ENCODE peak calls at places on chromosomes 1 and 21, in eight cellular contexts. H is ovary; J is A549; P is kidney; Q is SK-N-SH; B is aorta; I is fibroblast of lung; L is CD4-positive, CD25-positive, alpha-beta regulatory T cell. O is an unnamed sample.

GRCh38 chr1:15938628-15939161 is 37.2 kb downstream of the ZBTB17 start:
- DNase-seq in B (no peak), H (no peak), I (no peak), J (no peak), P (no peak), L (no peak), Q (no peak), O (no peak)

GRCh38 chr1:183238071-183238470 is 52.0 kb downstream of the LAMC2 start:
- DNase-seq in L (no peak), H (no peak), B (no peak), P (no peak), I (peak; percentile 36), J (no peak), Q (no peak), O (no peak)

GRCh38 chr1:56284933-56285332 is 294.4 kb downstream of the PLPP3 start:
- DNase-seq in J (peak; percentile 79), P (no peak), Q (no peak), L (no peak), H (no peak), I (peak; percentile 27), B (no peak), O (no peak)

GRCh38 chr1:162997499-162998285 is 71.5 kb upstream of the RGS4 start:
- DNase-seq in J (no peak), P (no peak), B (no peak), I (peak; percentile 47), Q (no peak), H (no peak), L (no peak), O (peak; percentile 11)

GRCh38 chr1:200981278-200981677 is 42.2 kb downstream of the KIF21B start:
- DNase-seq in B (no peak), P (no peak), H (no peak), Q (no peak), I (no peak), J (no peak), L (no peak), O (no peak)

GRCh38 chr1:207006914-207007313 is 25.6 kb downstream of the C1orf116 start:
- DNase-seq in I (no peak), L (no peak), P (no peak), B (no peak), H (no peak), J (no peak), Q (no peak), O (no peak)

GRCh38 chr1:234733427-234733826 is 123.4 kb upstream of the IRF2BP2 start:
- DNase-seq in B (no peak), I (no peak), L (no peak), H (no peak), P (no peak), Q (no peak), J (no peak), O (no peak)

GRCh38 chr1:29332204-29332603 is 95.9 kb downstream of the PTPRU start:
- DNase-seq in L (no peak), P (no peak), H (no peak), I (peak; percentile 44), J (peak; percentile 53), B (no peak), Q (no peak), O (no peak)

GRCh38 chr1:169529068-169529642 is 43.4 kb upstream of the SLC19A2 start:
- DNase-seq in L (no peak), J (no peak), H (no peak), B (no peak), P (no peak), I (no peak), Q (no peak), O (no peak)

GRCh38 chr1:180358649-180359048 is 128.6 kb downstream of the LHX4 start:
- DNase-seq in P (peak; percentile 65), Q (peak; percentile 59), L (no peak), B (no peak), I (peak; percentile 41), J (no peak), H (peak; percentile 42), O (no peak)

GRCh38 chr1:22639286-22639685 is 2.9 kb downstream of the C1QA start:
- DNase-seq in P (no peak), H (no peak), Q (no peak), J (peak; percentile 42), B (no peak), L (no peak), I (peak; percentile 34), O (no peak)

GRCh38 chr1:38000529-38001453 is 4.5 kb downstream of the FHL3 start:
- DNase-seq in P (peak; percentile 78), H (peak; percentile 67), J (no peak), B (peak; percentile 74), L (no peak), I (peak; percentile 89), Q (peak; percentile 51), O (peak; percentile 91)

GRCh38 chr1:86441581-86441980 is 17.6 kb downstream of the CLCA2 start:
- DNase-seq in P (no peak), Q (no peak), H (no peak), J (no peak), L (no peak), B (no peak), I (no peak), O (no peak)

GRCh38 chr1:101200513-101200912 is 36.3 kb upstream of the S1PR1 start:
- DNase-seq in I (peak; percentile 73), B (no peak), P (no peak), J (peak; percentile 6), L (no peak), Q (no peak), H (no peak), O (peak; percentile 79)

DNA sequence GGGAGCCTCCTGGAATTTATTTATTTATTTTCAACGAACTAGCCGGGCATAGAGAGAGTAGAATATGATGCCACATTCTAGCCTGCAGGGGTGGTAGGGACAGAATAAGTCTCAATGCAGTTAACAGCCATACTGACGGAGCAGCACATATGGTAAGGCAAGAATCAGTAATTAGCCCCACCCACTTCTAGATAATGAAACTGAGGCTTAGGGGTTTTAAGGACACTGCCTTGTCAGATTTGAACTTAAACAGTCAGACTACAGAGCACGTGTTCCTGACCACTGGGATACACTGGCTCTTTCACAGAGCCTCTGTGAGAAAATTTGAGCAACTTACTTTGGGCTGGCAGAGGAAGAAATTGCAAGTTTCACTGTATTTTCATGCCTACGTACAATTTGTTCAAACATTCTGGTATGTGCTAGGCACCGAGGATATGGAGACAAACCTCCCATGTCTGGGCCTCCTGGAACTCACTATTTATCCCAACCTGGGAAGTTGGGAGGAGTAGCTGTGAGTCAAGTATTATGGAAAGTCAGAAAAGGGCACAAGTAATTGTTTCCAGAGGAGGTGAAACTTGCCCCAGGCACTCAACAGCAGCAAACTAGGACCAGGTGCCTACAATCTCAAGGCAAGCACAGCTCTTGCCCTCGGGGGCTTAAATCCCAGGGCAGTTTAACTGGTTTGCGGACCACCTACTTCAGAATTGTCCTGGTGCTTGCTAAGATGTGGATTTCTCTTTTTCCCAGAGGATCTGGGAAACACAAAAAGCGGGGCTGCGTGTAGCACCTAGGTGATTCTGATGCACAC is 1.6 kb upstream of the CLIC4 start:
- DNase-seq in Q (no peak), P (no peak), H (no peak), L (no peak), B (peak; percentile 6), J (no peak), I (peak; percentile 75), O (peak; percentile 71)
- H3K4me3 ChIP-seq in Q (no peak overlapping the region), P (peak overlapping the region; percentile 4), H (no peak overlapping the region), L (no peak overlapping the region), B (no peak overlapping the region), J (no peak overlapping the region), I (no peak overlapping the region), O (no peak overlapping the region)

GRCh38 chr1:45908613-45909140 is 105.3 kb downstream of the MAST2 start:
- DNase-seq in Q (no peak), I (no peak), L (no peak), H (no peak), B (no peak), J (no peak), P (no peak), O (no peak)
- H3K27ac ChIP-seq in Q (no peak overlapping the region), I (no peak overlapping the region), L (no peak overlapping the region), H (no peak overlapping the region), B (no peak overlapping the region), J (no peak overlapping the region), P (no peak overlapping the region), O (no peak overlapping the region)

DNA sequence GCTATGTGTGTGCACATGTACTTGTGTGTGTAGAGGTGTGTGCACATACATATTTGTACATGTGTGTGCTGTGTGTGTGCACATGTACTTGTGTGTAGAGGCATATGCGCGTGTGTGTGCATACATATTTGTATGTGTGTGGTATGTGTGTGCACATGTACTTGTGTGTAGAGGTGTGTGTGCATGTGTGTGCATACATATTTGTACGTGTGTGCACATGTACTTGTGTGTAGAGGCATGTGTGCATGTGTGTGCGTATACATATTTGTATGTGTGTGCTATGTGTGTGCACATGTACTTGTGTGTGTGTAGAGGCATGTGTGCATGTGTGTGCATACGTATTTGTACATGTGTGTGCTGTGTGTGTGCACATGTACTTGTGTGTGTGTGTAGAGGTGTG is 291.9 kb downstream of the AJAP1 start:
- DNase-seq in H (no peak), Q (no peak), B (no peak), L (no peak), P (no peak), I (no peak), J (no peak), O (no peak)
- H3K4me3 ChIP-seq in H (no peak overlapping the region), Q (no peak overlapping the region), B (no peak overlapping the region), L (no peak overlapping the region), P (no peak overlapping the region), I (no peak overlapping the region), J (no peak overlapping the region), O (no peak overlapping the region)

GRCh38 chr21:41318218-41318617 is 1.6 kb downstream of the FAM3B start:
- DNase-seq in J (no peak), B (no peak), H (no peak), Q (no peak), P (no peak), L (no peak), I (no peak), O (no peak)

GRCh38 chr21:41315726-41316125 is 875 bp upstream of the FAM3B start:
- DNase-seq in L (no peak), P (no peak), H (no peak), Q (no peak), B (no peak), J (no peak), I (no peak), O (no peak)

GRCh38 chr21:41317458-41317857 is 857 bp downstream of the FAM3B start:
- DNase-seq in I (no peak), P (no peak), Q (no peak), L (no peak), B (no peak), J (no peak), H (no peak), O (no peak)

GRCh38 chr21:41316200-41316599 is 401 bp upstream of the FAM3B start:
- DNase-seq in P (no peak), I (no peak), B (no peak), J (no peak), Q (no peak), L (no peak), H (no peak), O (no peak)

DNA sequence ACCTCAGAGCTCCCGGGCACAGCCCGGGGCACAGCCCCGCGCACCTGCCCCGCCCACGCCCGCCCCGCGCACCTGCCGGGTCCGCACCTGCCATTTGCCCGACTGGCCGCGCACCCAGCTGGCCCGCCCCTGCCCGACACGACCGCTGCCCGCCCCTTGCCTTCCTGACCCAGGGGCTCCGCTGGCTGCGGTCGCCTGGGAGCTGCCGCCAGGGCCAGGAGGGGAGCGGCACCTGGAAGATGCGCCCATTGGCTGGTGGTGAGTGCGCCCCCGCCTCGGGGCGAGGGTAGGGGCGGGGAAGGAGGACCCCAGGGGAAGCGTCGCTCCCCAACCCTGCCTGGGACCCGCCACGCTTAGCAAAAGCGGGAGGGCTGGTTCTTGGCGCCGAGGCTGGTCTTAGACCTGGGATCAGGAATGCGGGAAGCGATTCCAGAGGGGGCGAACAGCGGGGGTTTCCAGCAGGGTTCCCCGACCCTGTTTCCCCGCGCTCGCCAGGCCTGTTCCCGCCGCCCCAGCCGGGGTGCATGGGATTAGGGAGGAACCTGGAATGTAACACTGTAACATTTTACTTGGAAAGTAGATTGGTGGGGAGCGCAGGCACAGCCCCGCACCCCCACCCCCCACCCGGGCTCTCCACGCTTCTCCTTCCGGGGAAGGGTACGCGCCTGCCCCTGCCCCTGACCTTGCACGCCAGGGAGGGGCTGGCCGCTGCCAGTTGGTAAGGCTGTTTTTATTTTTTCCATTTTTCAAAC is at the start of gene FAM3B:
- DNase-seq in H (no peak), P (peak; percentile 80), I (no peak), L (no peak), J (no peak), B (peak; percentile 71), Q (peak; percentile 19), O (no peak)
- H3K27ac ChIP-seq in H (no peak within 1 kb of the TSS), P (peak within 1 kb of the TSS; percentile 42), I (no peak within 1 kb of the TSS), L (no peak within 1 kb of the TSS), J (no peak within 1 kb of the TSS), B (no peak within 1 kb of the TSS), Q (no peak within 1 kb of the TSS), O (no peak within 1 kb of the TSS)